ENCODE peak calls at places on chromosomes 13 and 19, in seven cellular contexts. Y is heart left ventricle; P is cardiac muscle cell; B is A549; S is CD8-positive, alpha-beta T cell; U is sigmoid colon; W is body of pancreas. T is an unnamed sample.

GRCh38 chr19:4693471-4694121 is 23.5 kb upstream of the MYDGF start:
- DNase-seq in U (no peak), W (no peak), P (no peak), B (no peak), S (no peak), Y (no peak), T (no peak)

GRCh38 chr13:23433171-23434153 is at the start of gene SACS:
- DNase-seq in S (no peak), P (peak), Y (peak), W (peak), B (peak), U (peak), T (peak)

GRCh38 chr13:44396963-44397580 is 23.4 kb downstream of the SERP2 start:
- DNase-seq in Y (no peak), U (peak), W (no peak), P (peak), S (no peak), B (no peak), T (no peak)

GRCh38 chr19:19261350-19262189 is 11.5 kb downstream of the TM6SF2 start:
- DNase-seq in W (no peak), S (no peak), Y (peak), B (no peak), U (no peak), P (no peak), T (no peak)

GRCh38 chr13:91347996-91348905 is 764 bp downstream of the MIR17HG start:
- DNase-seq in P (peak), S (peak), B (peak), W (peak), Y (peak), U (peak), T (peak)

GRCh38 chr13:29515372-29515771 is 80.1 kb downstream of the SLC7A1 start:
- DNase-seq in S (no peak), U (no peak), Y (no peak), B (no peak), P (no peak), W (no peak), T (no peak)

GRCh38 chr13:46743191-46743590 is 53.8 kb downstream of the ESD start:
- DNase-seq in S (no peak), B (no peak), U (no peak), Y (no peak), W (no peak), P (peak), T (no peak)

GRCh38 chr19:9995999-9996398 is 14.3 kb downstream of the COL5A3 start:
- DNase-seq in P (no peak), W (no peak), U (no peak), S (no peak), B (no peak), Y (peak), T (no peak)

GRCh38 chr19:36377541-36378178 is 1.3 kb downstream of the ZFP14 start:
- DNase-seq in S (no peak), P (no peak), W (no peak), Y (no peak), B (no peak), U (no peak), T (no peak)

GRCh38 chr13:92460479-92460878 is 766.1 kb upstream of the GPC6 start:
- DNase-seq in S (no peak), U (no peak), P (peak), W (no peak), B (no peak), Y (no peak), T (no peak)

GRCh38 chr19:50314724-50315700 is 14.2 kb downstream of the KCNC3 start:
- DNase-seq in U (no peak), W (no peak), B (no peak), P (no peak), Y (no peak), S (no peak), T (no peak)

GRCh38 chr19:39813264-39813998 is 20.5 kb downstream of the DYRK1B start:
- DNase-seq in W (no peak), S (no peak), P (no peak), Y (no peak), U (no peak), B (no peak), T (no peak)

GRCh38 chr13:112740502-112741131 is 50.8 kb downstream of the ATP11A start:
- DNase-seq in S (no peak), B (no peak), W (peak), Y (peak), P (peak), U (peak), T (no peak)

GRCh38 chr19:7930765-7931164 is 4.8 kb upstream of the CTXN1 start:
- DNase-seq in U (no peak), B (no peak), W (no peak), P (no peak), S (no peak), Y (no peak), T (no peak)

GRCh38 chr19:7926727-7927604 is 1.0 kb upstream of the CTXN1 start:
- DNase-seq in Y (no peak), S (no peak), B (no peak), W (peak), U (no peak), P (no peak), T (no peak)

GRCh38 chr19:7928334-7928706 is 2.4 kb upstream of the CTXN1 start:
- DNase-seq in S (no peak), Y (no peak), B (no peak), P (no peak), U (no peak), W (no peak), T (no peak)

GRCh38 chr19:7927605-7928333 is 1.8 kb upstream of the CTXN1 start:
- DNase-seq in U (no peak), S (no peak), W (peak), P (no peak), Y (no peak), B (no peak), T (no peak)

GRCh38 chr19:7928741-7929701 is 3.1 kb upstream of the CTXN1 start:
- DNase-seq in S (peak), W (peak), B (peak), Y (no peak), U (peak), P (peak), T (peak)
- TF ChIP-seq CTCF in S (peak), W (no peak), B (no peak), Y (no peak), U (peak), P (peak), T (peak)

GRCh38 chr13:70795484-70795883 is 687.2 kb upstream of the KLHL1 start:
- DNase-seq in U (no peak), W (no peak), P (no peak), S (no peak), Y (no peak), B (no peak), T (no peak)
- TF ChIP-seq CTCF in U (no peak), W (no peak), P (no peak), S (no peak), Y (no peak), B (no peak), T (peak)

DNA sequence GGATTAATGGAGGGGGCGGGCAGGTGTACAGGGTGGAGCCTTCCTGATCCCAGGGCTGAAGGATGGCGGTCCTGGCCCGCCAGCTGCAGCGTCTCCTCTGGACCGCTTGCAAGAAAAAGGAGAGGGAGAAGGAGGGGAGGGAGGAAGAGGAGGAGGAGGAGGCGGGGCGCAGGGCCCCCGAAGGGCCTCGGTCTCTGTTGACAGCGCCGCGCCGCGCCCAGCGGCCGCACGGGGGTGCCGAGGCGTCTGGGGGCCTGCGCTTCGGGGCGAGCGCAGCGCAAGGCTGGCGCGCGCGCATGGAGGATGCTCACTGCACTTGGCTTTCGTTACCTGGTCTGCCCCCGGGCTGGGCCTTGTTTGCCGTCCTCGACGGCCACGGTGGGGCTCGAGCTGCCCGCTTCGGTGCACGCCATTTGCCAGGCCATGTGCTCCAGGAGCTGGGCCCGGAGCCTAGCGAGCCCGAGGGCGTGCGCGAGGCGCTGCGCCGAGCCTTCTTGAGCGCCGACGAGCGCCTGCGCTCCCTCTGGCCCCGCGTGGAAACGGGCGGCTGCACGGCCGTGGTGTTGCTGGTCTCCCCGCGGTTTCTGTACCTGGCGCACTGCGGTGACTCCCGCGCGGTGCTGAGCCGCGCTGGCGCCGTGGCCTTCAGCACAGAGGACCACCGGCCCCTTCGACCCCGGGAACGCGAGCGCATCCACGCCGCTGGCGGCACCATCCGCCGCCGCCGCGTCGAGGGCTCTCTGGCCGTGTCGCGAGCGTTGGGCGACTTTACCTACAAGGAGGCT is at the start of gene PPM1N:
- DNase-seq in U (no peak), Y (no peak), B (no peak), P (peak), W (no peak), S (peak), T (peak)
- TF ChIP-seq CTCF in U (no peak), Y (no peak), B (no peak), P (peak), W (no peak), S (peak), T (no peak)

DNA sequence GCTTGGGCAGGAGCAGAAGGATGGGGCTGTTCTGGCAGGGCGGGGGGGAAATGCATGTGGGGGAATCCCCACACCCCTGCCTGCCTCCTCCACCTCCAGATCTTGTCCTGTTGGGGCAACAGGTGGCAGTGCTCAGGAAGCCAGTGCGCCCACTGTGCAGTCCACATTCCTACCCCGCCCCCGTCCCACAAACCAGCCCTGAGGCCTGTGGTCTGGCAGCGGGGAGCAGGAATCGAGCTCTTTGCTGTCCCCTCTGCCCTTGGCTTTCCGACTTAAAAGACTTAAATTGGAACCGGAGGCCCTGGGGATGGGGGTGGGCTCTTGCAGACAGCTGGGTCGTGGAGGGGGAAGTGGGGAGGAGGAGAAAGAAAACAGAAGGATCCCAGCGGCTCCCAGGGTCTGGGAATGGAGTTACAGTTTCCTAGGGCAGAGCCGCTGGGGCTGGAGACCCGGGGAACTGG is 4.3 kb downstream of the NANOS3 start:
- DNase-seq in W (no peak), S (no peak), Y (no peak), B (no peak), U (no peak), P (peak), T (peak)
- TF ChIP-seq CTCF in W (no peak), S (no peak), Y (no peak), B (no peak), U (no peak), P (no peak), T (no peak)